ENCODE peak calls at places on chromosomes 11 and 22, in eight cellular contexts. X is cardiac fibroblast, Q is lower lobe of right lung, O is fibroblast of lung, M is thoracic aorta, C is left lung, Z is H7, T is HL-60. N is an unnamed sample.

GRCh38 chr11:11635456-11635855 is 13.7 kb upstream of the GALNT18 start:
- DNase-seq in M (no peak), T (no peak), O (no peak), Z (no peak), Q (no peak), C (no peak), X (no peak), N (peak; percentile 18)

GRCh38 chr11:64192429-64192828 is 6.5 kb downstream of the STIP1 start:
- DNase-seq in Q (no peak), T (no peak), Z (no peak), X (no peak), M (no peak), O (no peak), C (no peak), N (no peak)

GRCh38 chr22:27113211-27114030 is 456.0 kb downstream of the MIAT start:
- DNase-seq in M (peak; percentile 76), O (peak; percentile 82), X (peak; percentile 93), T (peak; percentile 88), Z (no peak), C (peak; percentile 76), Q (no peak), N (peak; percentile 94)

GRCh38 chr22:25362215-25362882 is 142.9 kb downstream of the CRYBB2 start:
- DNase-seq in X (peak; percentile 54), C (peak; percentile 59), O (peak; percentile 42), M (peak; percentile 52), Z (peak; percentile 96), T (peak; percentile 37), Q (peak; percentile 64), N (no peak)

GRCh38 chr22:39176067-39176621 is 23.7 kb upstream of the CBX7 start:
- DNase-seq in O (peak; percentile 43), Q (peak; percentile 70), T (no peak), M (no peak), C (peak; percentile 49), X (peak; percentile 90), Z (peak; percentile 89), N (peak; percentile 73)

GRCh38 chr11:68270334-68271022 is 1.3 kb downstream of the C11orf24 start:
- DNase-seq in X (no peak), Q (no peak), T (no peak), Z (no peak), M (no peak), O (no peak), C (no peak), N (no peak)

GRCh38 chr11:103464420-103464819 is 355.2 kb downstream of the DYNC2H1 start:
- DNase-seq in X (no peak), O (no peak), Q (no peak), C (no peak), Z (no peak), T (no peak), M (no peak), N (no peak)

GRCh38 chr11:8832571-8833260 is 78.3 kb upstream of the AKIP1 start:
- DNase-seq in T (no peak), O (peak; percentile 63), Z (no peak), C (peak; percentile 57), Q (peak; percentile 67), M (no peak), X (peak; percentile 74), N (peak; percentile 88)

GRCh38 chr11:128190312-128190711 is 397.0 kb downstream of the ETS1 start:
- DNase-seq in T (no peak), Z (no peak), O (no peak), M (no peak), C (no peak), X (no peak), Q (no peak), N (no peak)

GRCh38 chr11:44530413-44531115 is 34.9 kb upstream of the CD82 start:
- DNase-seq in T (no peak), Q (no peak), X (peak; percentile 78), C (no peak), M (no peak), Z (peak; percentile 16), O (peak; percentile 68), N (no peak)

GRCh38 chr11:12803086-12803826 is 129.0 kb downstream of the TEAD1 start:
- DNase-seq in X (peak; percentile 41), M (no peak), Q (no peak), T (no peak), Z (no peak), O (peak; percentile 68), C (no peak), N (no peak)
- H3K4me3 ChIP-seq in X (no peak overlapping the region), M (no peak overlapping the region), Q (no peak overlapping the region), T (no peak overlapping the region), Z (no peak overlapping the region), O (no peak overlapping the region), C (no peak overlapping the region), N (no peak overlapping the region)

GRCh38 chr11:46279393-46280099 is 2.1 kb downstream of the CREB3L1 start:
- DNase-seq in C (no peak), Z (peak; percentile 53), X (peak; percentile 84), O (peak; percentile 80), Q (no peak), M (no peak), T (no peak), N (no peak)
- H3K4me3 ChIP-seq in C (peak overlapping the region; percentile 64), Z (no peak overlapping the region), X (peak overlapping the region; percentile 92), O (peak overlapping the region; percentile 92), Q (peak overlapping the region; percentile 63), M (no peak overlapping the region), T (no peak overlapping the region), N (peak overlapping the region; percentile 88)

DNA sequence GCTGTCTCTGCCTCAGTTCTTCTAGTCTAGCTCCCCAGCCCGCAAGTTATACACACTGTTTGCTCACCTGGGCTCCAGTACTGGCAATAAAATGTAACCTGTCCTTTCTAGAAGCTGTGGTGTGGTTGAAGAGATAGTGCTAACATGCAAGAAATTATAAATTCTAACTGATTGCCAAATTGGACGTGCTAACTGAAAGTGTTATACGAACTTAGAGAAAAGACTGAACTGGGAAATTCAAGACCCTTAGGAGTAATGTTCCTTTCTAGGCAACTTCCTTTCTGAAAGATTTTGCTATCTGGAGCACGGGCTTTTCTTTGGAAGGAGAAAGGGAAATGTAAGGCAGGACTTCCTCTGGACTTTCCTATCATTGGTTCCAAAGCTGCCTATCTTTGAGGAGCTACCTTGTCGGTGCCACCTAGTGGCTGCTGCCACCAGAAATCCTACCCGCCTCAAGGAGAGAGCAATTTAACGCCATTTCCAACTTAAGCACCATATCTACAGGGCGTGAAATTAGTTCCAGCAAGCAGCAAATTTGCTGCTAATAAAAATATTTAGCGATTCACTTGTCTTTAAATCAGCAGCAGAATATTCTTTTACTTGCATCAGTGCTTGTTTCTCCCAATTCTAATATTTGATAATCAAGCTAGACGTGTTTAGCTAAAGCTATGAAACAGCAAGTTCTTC is 12.7 kb upstream of the TMEM218 start:
- DNase-seq in T (peak; percentile 58), Z (peak; percentile 70), O (peak; percentile 60), C (peak; percentile 60), M (no peak), X (peak; percentile 63), Q (peak; percentile 74), N (peak; percentile 61)
- H3K4me3 ChIP-seq in T (peak overlapping the region; percentile 10), Z (no peak overlapping the region), O (no peak overlapping the region), C (no peak overlapping the region), M (peak overlapping the region; percentile 33), X (no peak overlapping the region), Q (peak overlapping the region; percentile 17), N (no peak overlapping the region)

GRCh38 chr11:118175031-118175531 is 1.4 kb downstream of the SCN2B start:
- DNase-seq in Q (no peak), M (no peak), X (peak; percentile 18), Z (no peak), T (no peak), O (peak; percentile 18), C (no peak), N (peak; percentile 9)
- H3K4me3 ChIP-seq in Q (no peak overlapping the region), M (no peak overlapping the region), X (no peak overlapping the region), Z (no peak overlapping the region), T (no peak overlapping the region), O (no peak overlapping the region), C (no peak overlapping the region), N (no peak overlapping the region)

N was measured in foreskin fibroblast.